ENCODE peak calls at places on chromosomes 16 and 17, in eight cellular contexts. F, J, D, C, I, Z, X and A are unnamed samples.
A peak's percentile ranks its signal among the peaks of the same experiment; 100 is the strongest.

GRCh38 chr16:75506567-75506966 is 11.3 kb upstream of the CHST6 start:
- DNase-seq in F (no peak), J (no peak), D (no peak), C (no peak), I (no peak), Z (no peak), X (no peak), A (no peak)

GRCh38 chr17:80123791-80124190 is 22.4 kb downstream of the GAA start:
- DNase-seq in F (no peak), J (no peak), D (no peak), C (no peak), I (no peak), Z (no peak), X (no peak), A (no peak)

GRCh38 chr16:53209489-53209888 is 154.7 kb downstream of the CHD9 start:
- DNase-seq in F (no peak), J (no peak), D (no peak), C (no peak), I (no peak), Z (no peak), X (no peak), A (no peak)

GRCh38 chr16:82059983-82060421 is 24.9 kb downstream of the HSD17B2 start:
- DNase-seq in F (no peak), J (no peak), D (no peak), C (no peak), I (no peak), Z (no peak), X (no peak), A (no peak)

GRCh38 chr17:17208013-17208412 is 1.9 kb upstream of the PLD6 start:
- DNase-seq in F (no peak), J (no peak), D (no peak), C (no peak), I (no peak), Z (no peak), X (no peak), A (no peak)

GRCh38 chr17:49993423-49994037 is 1.5 kb downstream of the DLX3 start:
- DNase-seq in F (peak; percentile 32), J (peak; percentile 71), D (peak; percentile 79), C (no peak), I (no peak), Z (peak; percentile 16), X (no peak), A (peak; percentile 23)

GRCh38 chr16:67677712-67678111 is 11.1 kb downstream of the C16orf86 start:
- DNase-seq in F (no peak), J (no peak), D (no peak), C (no peak), I (no peak), Z (no peak), X (no peak), A (no peak)

GRCh38 chr16:57277586-57277985 is 6.9 kb downstream of the PLLP start:
- DNase-seq in F (peak; percentile 56), J (no peak), D (peak; percentile 36), C (no peak), I (peak; percentile 42), Z (no peak), X (peak; percentile 75), A (no peak)

GRCh38 chr16:56558024-56558747 is 6.7 kb upstream of the MT4 start:
- DNase-seq in F (no peak), J (no peak), D (no peak), C (no peak), I (no peak), Z (peak; percentile 82), X (no peak), A (no peak)

GRCh38 chr16:17260271-17260849 is 210.4 kb downstream of the XYLT1 start:
- DNase-seq in F (no peak), J (no peak), D (no peak), C (no peak), I (no peak), Z (no peak), X (no peak), A (no peak)

GRCh38 chr16:20866161-20866772 is 33.9 kb downstream of the DCUN1D3 start:
- DNase-seq in F (no peak), J (peak; percentile 57), D (peak; percentile 82), C (no peak), I (no peak), Z (no peak), X (no peak), A (no peak)

GRCh38 chr17:21126645-21127507 is at the start of gene DHRS7B:
- DNase-seq in F (peak; percentile 98), J (peak; percentile 97), D (peak; percentile 99), C (peak; percentile 93), I (peak; percentile 93), Z (peak; percentile 89), X (peak; percentile 95), A (peak; percentile 97)

GRCh38 chr16:1149101-1149636 is 3.7 kb upstream of the CACNA1H start:
- DNase-seq in F (no peak), J (no peak), D (no peak), C (no peak), I (no peak), Z (no peak), X (no peak), A (no peak)

GRCh38 chr16:22326369-22326652 is 29.1 kb downstream of the POLR3E start:
- DNase-seq in F (no peak), J (no peak), D (no peak), C (no peak), I (no peak), Z (no peak), X (no peak), A (no peak)

GRCh38 chr16:56807011-56807675 is 57.9 kb upstream of the SLC12A3 start:
- DNase-seq in F (no peak), J (no peak), D (no peak), C (no peak), I (no peak), Z (no peak), X (no peak), A (no peak)

GRCh38 chr16:78303946-78304345 is 204.5 kb downstream of the WWOX start:
- DNase-seq in F (no peak), J (no peak), D (no peak), C (no peak), I (no peak), Z (no peak), X (no peak), A (no peak)

GRCh38 chr16:11234884-11235702 is 20.9 kb downstream of the SOCS1 start:
- DNase-seq in F (no peak), J (no peak), D (no peak), C (no peak), I (no peak), Z (no peak), X (no peak), A (no peak)

GRCh38 chr17:80097307-80097630 is 4.1 kb upstream of the GAA start:
- DNase-seq in F (no peak), J (no peak), D (peak; percentile 49), C (no peak), I (no peak), Z (no peak), X (no peak), A (no peak)

GRCh38 chr16:49932449-49932848 is 76.5 kb upstream of the ZNF423 start:
- DNase-seq in F (no peak), J (no peak), D (no peak), C (no peak), I (no peak), Z (no peak), X (no peak), A (no peak)

GRCh38 chr17:39662551-39663339 is 2.4 kb upstream of the TCAP start:
- DNase-seq in F (no peak), J (no peak), D (no peak), C (no peak), I (no peak), Z (no peak), X (no peak), A (no peak)

GRCh38 chr17:33560165-33560564 is 267.1 kb upstream of the ASIC2 start:
- DNase-seq in F (no peak), J (no peak), D (no peak), C (no peak), I (no peak), Z (no peak), X (no peak), A (no peak)

GRCh38 chr16:57986196-57986595 is 14.3 kb downstream of the ZNF319 start:
- DNase-seq in F (no peak), J (no peak), D (peak; percentile 22), C (no peak), I (no peak), Z (no peak), X (no peak), A (no peak)

GRCh38 chr17:2299136-2299535 is 4.4 kb downstream of the SMG6 start:
- DNase-seq in F (no peak), J (no peak), D (no peak), C (no peak), I (no peak), Z (no peak), X (no peak), A (no peak)

GRCh38 chr17:32688221-32688620 is 188.7 kb downstream of the MYO1D start:
- DNase-seq in F (no peak), J (no peak), D (no peak), C (no peak), I (no peak), Z (no peak), X (no peak), A (no peak)

GRCh38 chr16:11306997-11307638 is 26.0 kb upstream of the PRM1 start:
- DNase-seq in F (no peak), J (no peak), D (no peak), C (no peak), I (no peak), Z (no peak), X (no peak), A (no peak)

GRCh38 chr16:28282045-28282444 is 10.3 kb upstream of the SBK1 start:
- DNase-seq in F (no peak), J (no peak), D (no peak), C (no peak), I (no peak), Z (no peak), X (no peak), A (no peak)